ENCODE peak calls at places on chromosome 15, in ten cellular contexts. R is AG10803, D is mesendoderm, U is breast epithelium, C is bronchial epithelial cell, J is mammary epithelial cell, V is colonic mucosa, E is body of pancreas, K is A549, X is lower leg skin. Q is an unnamed sample.
A peak's percentile ranks its signal among the peaks of the same experiment; 100 is the strongest.

GRCh38 chr15:78662028-78662427 is 21.0 kb upstream of the CHRNB4 start:
- DNase-seq in R (no peak), E (no peak), C (no peak), D (no peak), U (no peak), J (no peak), K (no peak), V (no peak), X (no peak), Q (no peak)

GRCh38 chr15:29045717-29046116 is 159.9 kb downstream of the APBA2 start:
- DNase-seq in E (no peak), K (peak; percentile 9), V (no peak), R (peak; percentile 9), U (no peak), C (peak; percentile 41), D (no peak), X (no peak), J (peak; percentile 36), Q (no peak)

GRCh38 chr15:79121571-79121970 is 31.0 kb upstream of the RASGRF1 start:
- DNase-seq in R (no peak), D (no peak), X (no peak), K (no peak), E (no peak), C (no peak), V (no peak), U (no peak), J (no peak), Q (no peak)

GRCh38 chr15:94416829-94417228 is 185.5 kb downstream of the MCTP2 start:
- DNase-seq in J (no peak), E (no peak), R (no peak), D (no peak), K (no peak), V (no peak), X (no peak), C (no peak), U (no peak), Q (no peak)

GRCh38 chr15:63189955-63190691 is 717 bp downstream of the RAB8B start:
- DNase-seq in R (no peak), J (no peak), K (no peak), U (no peak), D (peak; percentile 37), E (no peak), V (peak; percentile 20), C (peak; percentile 66), X (no peak), Q (no peak)

GRCh38 chr15:59160880-59161593 is 45.6 kb upstream of the LDHAL6B start:
- DNase-seq in C (no peak), V (no peak), U (no peak), D (peak; percentile 61), K (peak; percentile 41), X (no peak), R (no peak), J (no peak), E (no peak), Q (no peak)

GRCh38 chr15:73538563-73539211 is 94.5 kb downstream of the NPTN start:
- DNase-seq in R (no peak), U (no peak), V (no peak), D (no peak), E (no peak), C (no peak), J (no peak), K (no peak), X (no peak), Q (no peak)

GRCh38 chr15:80769471-80770355 is 9.5 kb upstream of the CEMIP start:
- DNase-seq in X (no peak), J (no peak), D (peak; percentile 45), E (no peak), C (no peak), K (no peak), U (no peak), R (no peak), V (no peak), Q (no peak)

GRCh38 chr15:44882499-44882968 is 74.0 kb upstream of the TERB2 start:
- DNase-seq in V (no peak), U (no peak), K (no peak), D (no peak), R (no peak), E (no peak), X (no peak), J (peak; percentile 77), C (peak; percentile 78), Q (no peak)

GRCh38 chr15:100663550-100664335 is 61.4 kb downstream of the ASB7 start:
- DNase-seq in J (no peak), U (no peak), C (no peak), D (no peak), X (no peak), K (no peak), R (no peak), E (no peak), V (no peak), Q (no peak)
- H3K4me3 ChIP-seq in J (no peak overlapping the region), U (peak overlapping the region; percentile 28), C (no peak overlapping the region), D (no peak overlapping the region), X (no peak overlapping the region), K (no peak overlapping the region), R (no peak overlapping the region), E (no peak overlapping the region), V (no peak overlapping the region), Q (no peak overlapping the region)

GRCh38 chr15:27707216-27707710 is 391.9 kb downstream of the OCA2 start:
- DNase-seq in V (no peak), C (no peak), E (no peak), X (no peak), U (no peak), J (no peak), K (no peak), D (no peak), R (no peak), Q (no peak)

GRCh38 chr15:27701956-27702355 is 397.2 kb downstream of the OCA2 start:
- DNase-seq in K (no peak), X (no peak), E (no peak), U (no peak), V (no peak), R (peak; percentile 1), C (no peak), J (no peak), D (no peak), Q (no peak)

GRCh38 chr15:27706300-27706699 is 392.8 kb downstream of the OCA2 start:
- DNase-seq in K (no peak), X (no peak), E (no peak), U (no peak), J (no peak), V (no peak), C (no peak), D (no peak), R (no peak), Q (no peak)

GRCh38 chr15:27701014-27701413 is 398.1 kb downstream of the OCA2 start:
- DNase-seq in X (no peak), J (no peak), U (no peak), D (no peak), C (no peak), R (no peak), V (no peak), K (no peak), E (no peak), Q (no peak)

DNA sequence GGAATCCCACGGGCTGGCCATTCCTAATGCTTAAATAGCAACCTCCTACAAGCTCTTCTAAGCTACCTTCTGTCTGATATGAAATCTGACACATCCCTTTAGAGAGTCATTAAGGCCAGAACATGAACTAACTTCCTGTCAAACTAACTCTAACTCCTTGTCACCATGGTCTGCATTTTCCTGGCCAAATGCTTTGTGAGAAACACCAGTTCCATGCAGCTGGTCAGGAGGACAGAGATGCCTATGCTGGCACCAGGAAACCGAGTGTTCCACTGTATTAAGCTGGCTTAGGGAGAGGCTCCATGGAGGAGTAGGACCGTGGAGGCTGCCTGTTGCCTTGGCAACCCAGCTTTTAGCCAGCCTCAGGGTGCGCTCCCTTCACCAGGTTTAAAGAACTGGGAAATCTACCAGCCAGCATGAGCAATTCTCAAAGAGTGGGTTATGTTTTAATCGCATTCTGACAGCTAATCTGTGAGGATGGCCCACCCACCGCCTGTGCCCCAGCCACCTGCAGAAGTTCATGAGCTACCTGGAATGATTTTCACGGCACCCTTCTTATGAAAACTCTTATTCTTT is 394.1 kb downstream of the OCA2 start:
- DNase-seq in U (no peak), D (no peak), E (no peak), J (no peak), C (no peak), R (no peak), V (no peak), K (no peak), X (no peak), Q (no peak)
- H3K4me3 ChIP-seq in U (no peak overlapping the region), D (no peak overlapping the region), E (no peak overlapping the region), J (no peak overlapping the region), C (no peak overlapping the region), R (no peak overlapping the region), V (no peak overlapping the region), K (no peak overlapping the region), X (no peak overlapping the region), Q (no peak overlapping the region)

DNA sequence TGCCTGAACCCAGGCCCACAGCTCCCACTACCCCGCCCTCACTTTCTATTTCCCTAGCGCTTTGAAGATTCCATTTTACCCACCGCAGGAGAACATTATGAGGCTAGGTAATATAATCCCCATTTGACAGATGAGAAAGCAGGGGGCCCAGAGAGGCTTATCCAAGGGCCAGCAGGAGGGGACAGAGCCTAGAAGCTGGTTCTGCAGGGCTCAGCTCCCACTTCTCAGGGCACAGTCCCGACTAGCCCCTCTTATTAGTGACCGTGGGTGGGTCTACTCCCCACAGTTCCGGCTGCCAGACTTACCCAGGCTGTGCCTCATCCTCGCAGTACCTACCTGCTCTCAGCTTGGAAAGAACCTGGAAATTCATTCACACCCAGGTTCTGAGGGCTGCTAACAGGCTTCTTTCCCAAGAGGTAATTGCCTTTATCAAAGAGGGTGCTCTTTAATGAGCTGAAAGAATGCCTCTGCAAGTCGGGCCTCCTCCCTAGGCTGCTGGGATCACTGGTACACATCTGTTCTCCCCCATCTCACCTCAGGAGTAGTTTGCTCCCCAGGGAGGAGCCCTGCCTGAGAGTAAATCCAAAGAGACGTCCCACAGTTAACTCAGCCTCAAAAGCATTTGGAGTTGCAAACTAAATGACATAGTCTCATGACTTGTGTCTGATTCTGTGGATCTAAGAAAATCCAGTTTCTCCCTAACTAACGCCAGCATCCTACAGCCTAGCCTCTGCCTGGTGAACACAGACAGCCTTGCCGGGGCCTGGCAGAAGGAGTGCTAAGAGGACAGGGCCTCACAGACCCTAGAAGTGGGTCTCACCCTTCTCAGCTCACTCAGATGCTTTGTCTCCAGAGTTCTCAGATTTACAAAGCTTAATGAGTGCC is 125.0 kb downstream of the CHSY1 start:
- DNase-seq in U (no peak), J (no peak), V (no peak), X (no peak), K (no peak), E (no peak), C (no peak), D (peak; percentile 59), R (peak; percentile 85), Q (peak; percentile 35)
- H3K4me3 ChIP-seq in U (no peak overlapping the region), J (no peak overlapping the region), V (no peak overlapping the region), X (no peak overlapping the region), K (no peak overlapping the region), E (no peak overlapping the region), C (no peak overlapping the region), D (no peak overlapping the region), R (no peak overlapping the region), Q (no peak overlapping the region)

DNA sequence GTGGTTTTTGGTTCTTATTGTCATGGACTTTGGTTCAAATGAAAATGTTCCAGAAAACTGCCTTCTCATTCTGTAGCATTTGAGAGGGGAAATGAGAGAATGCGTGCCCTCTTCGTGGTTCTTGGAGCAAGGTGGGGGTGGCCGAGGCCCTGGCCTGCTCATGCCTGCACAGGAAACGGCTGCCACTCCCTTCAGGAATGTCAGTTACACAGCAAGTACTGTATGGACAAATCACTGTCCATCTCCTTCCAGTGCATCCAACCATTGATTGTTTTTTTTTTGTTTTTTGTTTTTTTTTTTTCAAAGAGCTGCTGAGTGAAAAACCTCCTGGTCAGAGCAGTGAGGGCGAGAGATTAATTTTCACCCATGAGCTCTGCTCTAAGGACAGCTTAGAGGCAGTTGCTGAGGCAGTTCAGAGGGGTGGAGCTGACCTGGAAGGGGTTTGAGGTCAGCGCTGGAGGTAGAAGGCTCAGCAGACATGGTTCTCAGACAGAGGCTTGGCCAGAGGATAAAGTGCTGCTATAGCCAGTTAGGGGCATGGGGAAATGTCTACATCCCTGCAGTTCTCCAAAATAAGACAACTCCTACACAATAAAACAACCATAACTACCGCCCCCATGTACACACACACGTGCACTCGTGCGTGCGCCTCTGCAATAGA is 20.2 kb upstream of the KIF23 start:
- DNase-seq in V (no peak), X (no peak), E (no peak), D (no peak), U (no peak), K (no peak), J (peak; percentile 49), R (no peak), C (peak; percentile 64), Q (no peak)
- H3K4me3 ChIP-seq in V (no peak overlapping the region), X (no peak overlapping the region), E (no peak overlapping the region), D (no peak overlapping the region), U (peak overlapping the region; percentile 39), K (no peak overlapping the region), J (no peak overlapping the region), R (no peak overlapping the region), C (no peak overlapping the region), Q (no peak overlapping the region)

Q was measured in kidney.